ENCODE peak calls at places on chromosomes 6 and 20, in four cellular contexts. I is neural crest cell; B is HTR-8/SVneo; G is activated CD4-positive, alpha-beta T cell treated with anti-CD3 and anti-CD28 coated beads, Interleukin-2, amount 50 U/mL, for 1 hour. N is an unnamed sample.
A peak's percentile ranks its signal among the peaks of the same experiment; 100 is the strongest.

GRCh38 chr6:24273471-24273870 is 84.4 kb downstream of the DCDC2 start:
- DNase-seq in B (peak; percentile 12), G (no peak), I (no peak), N (no peak)

GRCh38 chr6:146912730-146913680 is 291.2 kb upstream of the STXBP5 start:
- DNase-seq in B (no peak), G (no peak), I (no peak), N (no peak)

GRCh38 chr6:170440437-170440836 is 112.7 kb downstream of the PSMB1 start:
- DNase-seq in G (no peak), I (peak; percentile 30), B (no peak), N (no peak)

GRCh38 chr6:111307275-111307858 is 175.7 kb downstream of the REV3L start:
- DNase-seq in I (no peak), B (no peak), G (no peak), N (no peak)

GRCh38 chr20:23889775-23890187 is 10.2 kb upstream of the CST5 start:
- DNase-seq in I (peak; percentile 60), B (peak; percentile 21), G (peak; percentile 67), N (peak; percentile 66)

GRCh38 chr6:34027445-34027936 is 118.4 kb downstream of the GRM4 start:
- DNase-seq in G (peak; percentile 67), B (peak; percentile 63), I (peak; percentile 67), N (peak; percentile 69)

GRCh38 chr6:106199998-106200397 is 113.9 kb downstream of the PRDM1 start:
- DNase-seq in I (no peak), G (no peak), B (no peak), N (no peak)

GRCh38 chr6:148727104-148727503 is 19.7 kb upstream of the UST start:
- DNase-seq in B (no peak), I (no peak), G (no peak), N (no peak)

GRCh38 chr6:17218023-17218748 is 63.0 kb upstream of the RBM24 start:
- DNase-seq in I (no peak), B (no peak), G (no peak), N (no peak)

GRCh38 chr20:37564388-37565133 is 36.9 kb upstream of the BLCAP start:
- DNase-seq in B (peak; percentile 83), I (peak; percentile 83), G (peak; percentile 33), N (peak; percentile 67)

GRCh38 chr20:40317156-40317790 is 371.8 kb downstream of the MAFB start:
- DNase-seq in B (no peak), G (no peak), I (no peak), N (no peak)

GRCh38 chr6:14286144-14286543 is 168.6 kb downstream of the CD83 start:
- DNase-seq in B (peak; percentile 84), I (no peak), G (no peak), N (no peak)

GRCh38 chr6:44222987-44223470 is 366 bp upstream of the SLC29A1 start:
- DNase-seq in G (no peak), B (no peak), I (no peak), N (no peak)

GRCh38 chr6:120871416-120872261 is 462.6 kb downstream of the TBC1D32 start:
- DNase-seq in B (no peak), I (no peak), G (no peak), N (no peak)

GRCh38 chr6:15644904-15645303 is 17.9 kb downstream of the DTNBP1 start:
- DNase-seq in I (no peak), G (no peak), B (no peak), N (no peak)

GRCh38 chr20:37992802-37993538 is 40.3 kb downstream of the TTI1 start:
- DNase-seq in B (peak; percentile 86), G (peak; percentile 15), I (no peak), N (no peak)

GRCh38 chr6:114085206-114085605 is 114.3 kb upstream of the HDAC2 start:
- DNase-seq in G (no peak), B (no peak), I (no peak), N (no peak)

GRCh38 chr6:145690969-145691368 is 44.4 kb downstream of the EPM2A start:
- DNase-seq in B (no peak), I (no peak), G (no peak), N (no peak)

GRCh38 chr20:38890497-38890818 is 35.8 kb upstream of the FAM83D start:
- DNase-seq in G (no peak), B (no peak), I (no peak), N (no peak)

GRCh38 chr6:163459536-163459935 is 45.0 kb downstream of the QKI start:
- DNase-seq in G (no peak), B (no peak), I (no peak), N (no peak)

GRCh38 chr20:17228624-17229061 is 1.8 kb downstream of the PCSK2 start:
- DNase-seq in G (no peak), I (peak; percentile 12), B (no peak), N (peak; percentile 12)